ENCODE peak calls at places on chromosomes 4 and X, in six cellular contexts. A, E, D, I, X and H are unnamed samples.

GRCh38 chrX:10608099-10608498 is 12.3 kb downstream of the MID1 start:
- DNase-seq in A (no peak), E (no peak), D (no peak), I (no peak), X (no peak), H (no peak)

GRCh38 chr4:24312261-24312913 is 272.0 kb downstream of the DHX15 start:
- DNase-seq in A (no peak), E (no peak), D (no peak), I (no peak), X (no peak), H (no peak)

GRCh38 chr4:51842167-51842553 is 793 bp upstream of the DCUN1D4 start:
- DNase-seq in A (no peak), E (no peak), D (peak), I (peak), X (peak), H (no peak)

GRCh38 chrX:44012484-44013096 is 39.4 kb upstream of the NDP start:
- DNase-seq in A (peak), E (no peak), D (peak), I (no peak), X (no peak), H (peak)

GRCh38 chr4:147924604-147925412 is 192.9 kb downstream of the ARHGAP10 start:
- DNase-seq in A (no peak), E (peak), D (no peak), I (peak), X (no peak), H (no peak)

GRCh38 chr4:108072300-108072699 is 82.6 kb downstream of the HADH start:
- DNase-seq in A (no peak), E (no peak), D (no peak), I (peak), X (no peak), H (no peak)

GRCh38 chrX:118325453-118325852 is 20.5 kb upstream of the WDR44 start:
- DNase-seq in A (no peak), E (no peak), D (no peak), I (no peak), X (no peak), H (no peak)

GRCh38 chr4:181761130-181761529 is 482.1 kb upstream of the TENM3 start:
- DNase-seq in A (no peak), E (no peak), D (no peak), I (no peak), X (no peak), H (no peak)

GRCh38 chr4:185099024-185099682 is 43.9 kb upstream of the SLC25A4 start:
- DNase-seq in A (no peak), E (no peak), D (no peak), I (no peak), X (no peak), H (no peak)

GRCh38 chr4:100366213-100366612 is 151.6 kb downstream of the EMCN start:
- DNase-seq in A (no peak), E (no peak), D (no peak), I (no peak), X (no peak), H (no peak)

GRCh38 chr4:149050840-149051239 is 608.6 kb upstream of the NR3C2 start:
- DNase-seq in A (no peak), E (no peak), D (no peak), I (no peak), X (no peak), H (no peak)

GRCh38 chrX:148161661-148162060 is 180.5 kb downstream of the FMR1NB start:
- DNase-seq in A (no peak), E (no peak), D (no peak), I (no peak), X (no peak), H (no peak)

GRCh38 chrX:9681422-9681821 is 84.2 kb downstream of the GPR143 start:
- DNase-seq in A (no peak), E (no peak), D (no peak), I (no peak), X (no peak), H (no peak)

DNA sequence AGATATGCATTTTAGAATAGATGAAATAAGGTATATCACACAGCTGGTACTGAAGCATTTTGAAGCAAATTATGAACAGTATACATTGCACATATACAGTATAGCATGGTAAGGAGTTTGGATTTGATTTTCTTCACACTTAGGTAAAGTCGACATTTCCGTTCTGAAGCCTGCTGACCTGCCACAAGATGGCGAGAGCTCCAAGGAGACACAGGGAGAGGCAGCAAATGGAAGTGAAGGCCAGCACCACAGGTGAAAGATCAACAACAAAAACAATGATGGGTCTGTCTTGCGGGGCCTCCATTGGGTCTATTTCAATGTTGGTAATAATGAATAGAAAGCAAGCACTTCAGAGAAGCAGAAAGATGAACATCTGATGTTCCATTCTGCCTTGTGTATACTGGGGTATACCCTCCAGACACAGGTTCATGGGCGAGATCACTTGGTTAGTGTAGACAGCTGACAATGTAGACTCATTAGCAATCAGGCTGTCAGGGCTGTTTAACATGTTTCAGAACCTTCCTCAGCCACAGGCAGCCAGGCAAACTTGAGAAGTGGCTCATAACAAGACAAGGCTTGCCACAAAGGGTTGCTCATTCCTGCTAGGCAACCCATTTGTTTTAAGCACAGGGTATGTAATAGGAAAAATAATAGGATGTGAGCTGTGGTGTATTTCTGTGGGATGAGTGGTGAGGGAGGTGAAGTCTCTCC is 21.4 kb upstream of the NOX1 start:
- DNase-seq in A (peak), E (no peak), D (no peak), I (peak), X (no peak), H (no peak)
- TF ChIP-seq CTCF in A (peak), E (no peak), D (no peak), I (peak), X (no peak), H (peak)

GRCh38 chr4:28759064-28759463 is 1898.4 kb downstream of the STIM2 start:
- DNase-seq in A (no peak), E (no peak), D (no peak), I (no peak), X (no peak), H (no peak)
- TF ChIP-seq CTCF in A (no peak), E (no peak), D (no peak), I (no peak), X (no peak), H (no peak)

GRCh38 chr4:176099314-176099713 is 33.7 kb downstream of the WDR17 start:
- DNase-seq in A (no peak), E (no peak), D (no peak), I (no peak), X (no peak), H (no peak)
- TF ChIP-seq CTCF in A (peak), E (no peak), D (no peak), I (no peak), X (no peak), H (no peak)

GRCh38 chr4:140286503-140286902 is 86.9 kb upstream of the SCOC start:
- DNase-seq in A (no peak), E (no peak), D (no peak), I (no peak), X (peak), H (peak)

GRCh38 chr4:140277576-140277975 is 95.9 kb upstream of the SCOC start:
- DNase-seq in A (no peak), E (no peak), D (no peak), I (no peak), X (no peak), H (no peak)

GRCh38 chr4:140284449-140284848 is 89.0 kb upstream of the SCOC start:
- DNase-seq in A (no peak), E (no peak), D (no peak), I (no peak), X (no peak), H (no peak)

GRCh38 chr4:140281828-140282227 is 91.6 kb upstream of the SCOC start:
- DNase-seq in A (no peak), E (no peak), D (no peak), I (no peak), X (no peak), H (no peak)
- TF ChIP-seq CTCF in A (peak), E (no peak), D (no peak), I (no peak), X (no peak), H (no peak)

GRCh38 chrX:14361430-14361829 is 167.9 kb upstream of the GLRA2 start:
- DNase-seq in A (no peak), E (no peak), D (no peak), I (no peak), X (no peak), H (no peak)

GRCh38 chrX:14362731-14363130 is 166.6 kb upstream of the GLRA2 start:
- DNase-seq in A (no peak), E (no peak), D (no peak), I (no peak), X (no peak), H (no peak)

GRCh38 chrX:14359316-14359715 is 170.0 kb upstream of the GLRA2 start:
- DNase-seq in A (no peak), E (no peak), D (no peak), I (no peak), X (no peak), H (no peak)

GRCh38 chrX:14357314-14357713 is 172.0 kb upstream of the GLRA2 start:
- DNase-seq in A (peak), E (no peak), D (no peak), I (no peak), X (no peak), H (no peak)

GRCh38 chrX:14359727-14360126 is 169.6 kb upstream of the GLRA2 start:
- DNase-seq in A (no peak), E (no peak), D (no peak), I (no peak), X (no peak), H (no peak)
- TF ChIP-seq CTCF in A (no peak), E (no peak), D (no peak), I (no peak), X (no peak), H (no peak)

GRCh38 chrX:40158036-40158706 is 60.4 kb upstream of the BCOR start:
- DNase-seq in A (no peak), E (no peak), D (no peak), I (peak), X (peak), H (no peak)
- TF ChIP-seq CTCF in A (peak), E (no peak), D (peak), I (no peak), X (peak), H (no peak)